ENCODE peak calls at places on chromosomes 1 and 21, in five cellular contexts. One of them, this sample, is unnamed.

GRCh38 chr21:45655071-45655470 is 11.5 kb downstream of the PCBP3 start:
- DNase-seq in fibroblast of lung: peak; percentile 91
- DNase-seq in upper lobe of right lung: no peak
- DNase-seq in mesendoderm: no peak
- DNase-seq in IMR-90: peak; percentile 78
- DNase-seq in this sample: no peak

GRCh38 chr1:37650721-37651120 is 16.0 kb upstream of the RSPO1 start:
- DNase-seq in fibroblast of lung: no peak
- DNase-seq in upper lobe of right lung: no peak
- DNase-seq in mesendoderm: no peak
- DNase-seq in IMR-90: no peak
- DNase-seq in this sample: no peak

GRCh38 chr1:41361495-41362356 is 492 bp downstream of the FOXO6 start:
- DNase-seq in mesendoderm: peak; percentile 50
- DNase-seq in upper lobe of right lung: peak; percentile 72
- DNase-seq in fibroblast of lung: no peak
- DNase-seq in IMR-90: no peak
- DNase-seq in this sample: no peak

GRCh38 chr1:111821121-111821745 is 65.5 kb downstream of the DDX20 start:
- DNase-seq in mesendoderm: peak; percentile 50
- DNase-seq in IMR-90: no peak
- DNase-seq in fibroblast of lung: no peak
- DNase-seq in upper lobe of right lung: no peak
- DNase-seq in this sample: no peak

GRCh38 chr1:4227986-4228385 is 327.9 kb upstream of the C1orf174 start:
- DNase-seq in upper lobe of right lung: no peak
- DNase-seq in mesendoderm: no peak
- DNase-seq in fibroblast of lung: no peak
- DNase-seq in IMR-90: no peak
- DNase-seq in this sample: no peak

GRCh38 chr1:80384960-80385359 is 1378.4 kb upstream of the ADGRL4 start:
- DNase-seq in upper lobe of right lung: no peak
- DNase-seq in fibroblast of lung: no peak
- DNase-seq in IMR-90: no peak
- DNase-seq in mesendoderm: no peak
- DNase-seq in this sample: no peak

GRCh38 chr1:154736840-154737239 is 128.9 kb upstream of the ADAR start:
- DNase-seq in IMR-90: peak; percentile 80
- DNase-seq in mesendoderm: no peak
- DNase-seq in fibroblast of lung: no peak
- DNase-seq in upper lobe of right lung: no peak
- DNase-seq in this sample: no peak

GRCh38 chr1:246281195-246281594 is 225.9 kb downstream of the SMYD3 start:
- DNase-seq in IMR-90: no peak
- DNase-seq in fibroblast of lung: no peak
- DNase-seq in mesendoderm: no peak
- DNase-seq in upper lobe of right lung: no peak
- DNase-seq in this sample: no peak

GRCh38 chr1:64343105-64343960 is 126.6 kb upstream of the CACHD1 start:
- DNase-seq in IMR-90: peak; percentile 36
- DNase-seq in fibroblast of lung: peak; percentile 48
- DNase-seq in mesendoderm: peak; percentile 97
- DNase-seq in upper lobe of right lung: no peak
- DNase-seq in this sample: no peak

GRCh38 chr1:23395162-23395724 is 25.6 kb upstream of the ZNF436 start:
- DNase-seq in mesendoderm: peak; percentile 37
- DNase-seq in upper lobe of right lung: no peak
- DNase-seq in fibroblast of lung: no peak
- DNase-seq in IMR-90: no peak
- DNase-seq in this sample: no peak

DNA sequence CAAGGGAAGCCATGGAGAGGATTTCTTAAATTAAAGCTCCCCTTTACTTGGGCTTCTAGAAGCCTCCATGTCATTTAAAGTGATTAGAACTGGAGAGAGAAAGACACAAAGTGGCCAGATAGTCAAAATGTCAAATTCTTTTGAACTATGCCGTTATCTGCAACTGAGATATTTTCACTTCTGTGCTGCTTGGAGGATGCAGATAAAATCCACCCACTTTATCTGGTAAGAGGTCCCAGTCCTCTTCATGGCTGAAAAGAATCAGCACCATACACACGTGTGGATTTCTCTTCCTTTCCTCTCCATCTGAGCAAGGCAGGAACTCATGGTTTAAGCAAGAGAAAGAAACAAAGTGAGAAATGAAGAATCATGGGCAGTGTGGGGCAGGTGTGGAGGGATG is 276.9 kb upstream of the RUNX1 start:
- DNase-seq in upper lobe of right lung: no peak
- DNase-seq in mesendoderm: no peak
- DNase-seq in fibroblast of lung: no peak
- DNase-seq in IMR-90: no peak
- DNase-seq in this sample: no peak
- H3K27ac ChIP-seq in upper lobe of right lung: peak overlapping the region; percentile 72
- H3K27ac ChIP-seq in mesendoderm: no peak overlapping the region
- H3K27ac ChIP-seq in fibroblast of lung: no peak overlapping the region
- H3K27ac ChIP-seq in IMR-90: no peak overlapping the region
- H3K27ac ChIP-seq in this sample: no peak overlapping the region

DNA sequence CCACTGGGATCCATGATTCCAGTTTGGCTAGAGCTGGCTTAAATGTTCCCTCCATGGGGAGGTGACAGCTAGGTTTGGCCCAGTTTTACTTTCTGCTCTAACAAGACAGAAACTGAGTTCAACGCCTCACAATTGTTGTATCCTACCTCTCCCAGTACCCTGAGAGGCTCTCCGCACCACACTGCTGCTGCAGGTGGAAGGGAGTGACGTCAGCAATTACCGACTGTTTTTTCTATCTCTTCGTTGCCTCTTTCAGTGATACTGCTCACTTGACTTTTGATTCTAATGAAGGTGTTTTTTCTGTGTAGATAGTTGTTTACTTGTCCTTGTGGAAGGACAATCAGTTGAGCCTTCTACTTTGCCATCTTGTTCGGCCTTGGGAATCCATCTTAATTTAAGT is 204.9 kb upstream of the DUSP10 start:
- DNase-seq in upper lobe of right lung: no peak
- DNase-seq in IMR-90: no peak
- DNase-seq in mesendoderm: no peak
- DNase-seq in fibroblast of lung: no peak
- DNase-seq in this sample: no peak
- H3K4me3 ChIP-seq in upper lobe of right lung: no peak overlapping the region
- H3K4me3 ChIP-seq in IMR-90: no peak overlapping the region
- H3K4me3 ChIP-seq in mesendoderm: no peak overlapping the region
- H3K4me3 ChIP-seq in fibroblast of lung: no peak overlapping the region
- H3K4me3 ChIP-seq in this sample: no peak overlapping the region

GRCh38 chr1:46289134-46289494 is 14.3 kb downstream of the LRRC41 start:
- DNase-seq in upper lobe of right lung: no peak
- DNase-seq in mesendoderm: no peak
- DNase-seq in fibroblast of lung: no peak
- DNase-seq in IMR-90: no peak
- DNase-seq in this sample: no peak
- H3K36me3 ChIP-seq in upper lobe of right lung: peaks cover 49% of the 10 kb centered on the region
- H3K36me3 ChIP-seq in mesendoderm: peaks cover 5% of the 10 kb centered on the region
- H3K36me3 ChIP-seq in fibroblast of lung: peaks cover 18% of the 10 kb centered on the region
- H3K36me3 ChIP-seq in IMR-90: peaks cover 37% of the 10 kb centered on the region
- H3K36me3 ChIP-seq in this sample: peaks cover 73% of the 10 kb centered on the region

GRCh38 chr1:201226859-201227488 is 36.4 kb downstream of the IGFN1 start:
- DNase-seq in fibroblast of lung: no peak
- DNase-seq in mesendoderm: no peak
- DNase-seq in IMR-90: no peak
- DNase-seq in upper lobe of right lung: peak; percentile 16
- DNase-seq in this sample: peak; percentile 30
- H3K27ac ChIP-seq in fibroblast of lung: no peak overlapping the region
- H3K27ac ChIP-seq in mesendoderm: no peak overlapping the region
- H3K27ac ChIP-seq in IMR-90: no peak overlapping the region
- H3K27ac ChIP-seq in upper lobe of right lung: no peak overlapping the region
- H3K27ac ChIP-seq in this sample: no peak overlapping the region

GRCh38 chr1:42956739-42957138 is 1.9 kb downstream of the SLC2A1 start:
- DNase-seq in mesendoderm: no peak
- DNase-seq in fibroblast of lung: no peak
- DNase-seq in IMR-90: no peak
- DNase-seq in upper lobe of right lung: no peak
- DNase-seq in this sample: no peak
- H3K4me3 ChIP-seq in mesendoderm: peak overlapping the region; percentile 86
- H3K4me3 ChIP-seq in fibroblast of lung: peak overlapping the region; percentile 82
- H3K4me3 ChIP-seq in IMR-90: peak overlapping the region; percentile 91
- H3K4me3 ChIP-seq in upper lobe of right lung: peak overlapping the region; percentile 72
- H3K4me3 ChIP-seq in this sample: peak overlapping the region; percentile 73

DNA sequence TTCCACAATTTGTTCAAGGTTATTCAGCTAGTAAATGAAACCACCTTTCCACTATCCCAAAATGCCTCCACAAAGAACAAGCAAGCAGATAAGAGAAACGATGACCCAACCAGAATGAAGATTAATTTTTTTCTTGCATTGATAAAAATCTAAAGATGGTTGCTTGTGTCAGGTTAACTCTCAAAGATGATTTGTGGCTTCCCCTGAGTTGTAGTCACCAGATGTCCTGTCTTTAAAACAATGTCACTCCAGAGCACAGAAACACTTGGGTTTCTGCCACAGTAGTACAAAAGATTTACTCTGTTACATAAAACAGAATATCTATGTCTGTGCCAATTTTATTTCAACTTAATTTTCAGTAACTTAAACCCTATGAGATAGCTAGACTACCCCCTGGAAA is 11.4 kb upstream of the CCDC17 start:
- DNase-seq in mesendoderm: no peak
- DNase-seq in fibroblast of lung: no peak
- DNase-seq in IMR-90: no peak
- DNase-seq in upper lobe of right lung: no peak
- DNase-seq in this sample: no peak
- H3K36me3 ChIP-seq in mesendoderm: peaks cover 11% of the 10 kb centered on the region
- H3K36me3 ChIP-seq in fibroblast of lung: peaks cover 15% of the 10 kb centered on the region
- H3K36me3 ChIP-seq in IMR-90: peaks cover 37% of the 10 kb centered on the region
- H3K36me3 ChIP-seq in upper lobe of right lung: peaks cover 97% of the 10 kb centered on the region
- H3K36me3 ChIP-seq in this sample: peaks cover 95% of the 10 kb centered on the region

DNA sequence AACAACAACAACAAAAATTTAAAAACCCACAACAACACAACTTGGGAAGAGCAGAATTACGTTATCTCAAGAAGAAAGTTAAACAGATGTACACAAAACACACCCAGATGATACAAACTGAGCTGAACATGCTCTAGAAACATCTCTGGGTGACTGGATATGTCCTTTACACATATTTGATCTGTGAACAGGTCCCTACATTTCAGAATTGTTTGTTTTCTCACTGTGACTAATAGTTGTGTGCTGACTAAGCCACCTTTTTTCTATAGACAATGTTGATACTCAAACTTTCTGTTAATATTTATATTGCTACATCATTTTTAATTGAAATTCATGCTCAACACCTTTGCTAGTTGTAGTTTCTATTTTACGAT is 994 bp upstream of the F11R start:
- DNase-seq in fibroblast of lung: no peak
- DNase-seq in IMR-90: peak; percentile 33
- DNase-seq in upper lobe of right lung: no peak
- DNase-seq in mesendoderm: no peak
- DNase-seq in this sample: no peak
- H3K27ac ChIP-seq in fibroblast of lung: no peak overlapping the region
- H3K27ac ChIP-seq in IMR-90: no peak overlapping the region
- H3K27ac ChIP-seq in upper lobe of right lung: peak overlapping the region; percentile 84
- H3K27ac ChIP-seq in mesendoderm: no peak overlapping the region
- H3K27ac ChIP-seq in this sample: peak overlapping the region; percentile 94

GRCh38 chr1:206470692-206471414 is 577 bp downstream of the IKBKE start:
- DNase-seq in upper lobe of right lung: peak; percentile 66
- DNase-seq in mesendoderm: peak; percentile 73
- DNase-seq in IMR-90: peak; percentile 90
- DNase-seq in fibroblast of lung: peak; percentile 61
- DNase-seq in this sample: no peak
- H3K4me3 ChIP-seq in upper lobe of right lung: peak overlapping the region; percentile 64
- H3K4me3 ChIP-seq in mesendoderm: peak overlapping the region; percentile 53
- H3K4me3 ChIP-seq in IMR-90: peak overlapping the region; percentile 72
- H3K4me3 ChIP-seq in fibroblast of lung: peak overlapping the region; percentile 77
- H3K4me3 ChIP-seq in this sample: peak overlapping the region; percentile 67

GRCh38 chr1:15937146-15937545 is 38.8 kb downstream of the ZBTB17 start:
- DNase-seq in IMR-90: no peak
- DNase-seq in mesendoderm: no peak
- DNase-seq in fibroblast of lung: no peak
- DNase-seq in upper lobe of right lung: peak; percentile 58
- DNase-seq in this sample: no peak
- H3K36me3 ChIP-seq in IMR-90: peaks cover 71% of the 10 kb centered on the region
- H3K36me3 ChIP-seq in mesendoderm: peaks cover 13% of the 10 kb centered on the region
- H3K36me3 ChIP-seq in fibroblast of lung: peaks cover 27% of the 10 kb centered on the region
- H3K36me3 ChIP-seq in upper lobe of right lung: peaks cover 98% of the 10 kb centered on the region
- H3K36me3 ChIP-seq in this sample: peaks cover 100% of the 10 kb centered on the region

GRCh38 chr1:198878566-198878965 is 239.7 kb downstream of the PTPRC start:
- DNase-seq in IMR-90: no peak
- DNase-seq in mesendoderm: no peak
- DNase-seq in fibroblast of lung: no peak
- DNase-seq in upper lobe of right lung: no peak
- DNase-seq in this sample: no peak

GRCh38 chr1:198880397-198880796 is 241.6 kb downstream of the PTPRC start:
- DNase-seq in mesendoderm: no peak
- DNase-seq in fibroblast of lung: peak; percentile 72
- DNase-seq in upper lobe of right lung: no peak
- DNase-seq in IMR-90: peak; percentile 62
- DNase-seq in this sample: no peak

GRCh38 chr1:198883184-198883583 is 244.3 kb downstream of the PTPRC start:
- DNase-seq in fibroblast of lung: no peak
- DNase-seq in upper lobe of right lung: no peak
- DNase-seq in mesendoderm: no peak
- DNase-seq in IMR-90: no peak
- DNase-seq in this sample: no peak

GRCh38 chr1:198880818-198881597 is 242.2 kb downstream of the PTPRC start:
- DNase-seq in fibroblast of lung: peak; percentile 98
- DNase-seq in mesendoderm: peak; percentile 16
- DNase-seq in upper lobe of right lung: no peak
- DNase-seq in IMR-90: peak; percentile 97
- DNase-seq in this sample: no peak

DNA sequence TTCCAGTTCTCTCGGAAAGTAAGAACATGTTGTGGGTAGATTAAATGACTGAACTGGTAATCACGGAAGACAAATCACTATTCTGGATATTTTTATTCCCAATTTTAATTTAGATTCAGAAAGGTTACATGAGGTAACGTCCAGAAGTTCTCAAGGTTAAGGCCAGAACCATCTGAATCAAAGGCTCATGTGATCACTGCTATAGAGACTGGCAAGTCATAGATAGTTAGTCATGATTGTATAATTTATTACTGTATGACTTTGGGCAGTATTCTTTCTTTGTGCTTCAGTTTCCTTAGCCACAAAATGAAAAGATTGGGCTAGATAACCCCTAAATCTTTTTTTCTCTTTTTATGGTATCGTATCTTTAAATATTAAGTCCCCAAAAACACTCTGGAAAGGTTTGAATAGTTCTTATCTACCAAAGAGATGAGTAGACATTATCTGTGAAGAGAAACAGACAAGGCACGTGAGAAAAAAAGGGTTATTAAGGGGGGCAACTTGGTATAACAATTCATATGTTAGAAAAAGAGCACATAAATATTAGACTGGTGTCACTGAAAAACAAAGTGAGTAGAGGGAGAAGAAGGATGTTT is 241.0 kb downstream of the PTPRC start:
- DNase-seq in mesendoderm: no peak
- DNase-seq in upper lobe of right lung: no peak
- DNase-seq in IMR-90: no peak
- DNase-seq in fibroblast of lung: no peak
- DNase-seq in this sample: no peak
- H3K27ac ChIP-seq in mesendoderm: no peak overlapping the region
- H3K27ac ChIP-seq in upper lobe of right lung: no peak overlapping the region
- H3K27ac ChIP-seq in IMR-90: no peak overlapping the region
- H3K27ac ChIP-seq in fibroblast of lung: no peak overlapping the region
- H3K27ac ChIP-seq in this sample: no peak overlapping the region